ENCODE peak calls at places on chromosomes 12 and 14, in seven cellular contexts. K is esophagus muscularis mucosa, C is heart right ventricle, I is astrocyte of the cerebellum, A is AG10803, F is SJCRH30, O is MM.1S. H is an unnamed sample.

GRCh38 chr12:31508436-31509150 is 82.3 kb downstream of the DENND5B start:
- DNase-seq in C (no peak), K (no peak), F (no peak), I (no peak), A (no peak), O (no peak), H (no peak)

GRCh38 chr14:90774316-90774715 is 41.9 kb downstream of the TTC7B start:
- DNase-seq in K (no peak), F (no peak), I (no peak), A (no peak), C (no peak), O (no peak), H (no peak)

GRCh38 chr12:3527181-3527580 is 36.2 kb downstream of the PRMT8 start:
- DNase-seq in I (no peak), O (no peak), A (peak), C (no peak), K (no peak), F (no peak), H (no peak)

GRCh38 chr14:23364604-23365352 is at the start of gene EFS:
- DNase-seq in K (no peak), F (peak), O (no peak), I (no peak), C (peak), A (peak), H (no peak)

GRCh38 chr12:50505386-50505827 is 622 bp downstream of the DIP2B start:
- DNase-seq in O (peak), I (no peak), F (no peak), C (peak), A (peak), K (no peak), H (no peak)

GRCh38 chr14:99272669-99273024 is 650 bp upstream of the BCL11B start:
- DNase-seq in C (no peak), I (no peak), O (no peak), F (no peak), A (no peak), K (no peak), H (no peak)

GRCh38 chr12:101920906-101921305 is 43.5 kb downstream of the DRAM1 start:
- DNase-seq in I (no peak), A (peak), C (no peak), F (no peak), K (no peak), O (no peak), H (no peak)

GRCh38 chr12:25855716-25856115 is 102.8 kb upstream of the RASSF8 start:
- DNase-seq in I (no peak), A (peak), K (no peak), F (no peak), C (no peak), O (no peak), H (no peak)

GRCh38 chr14:75095690-75096089 is 26.2 kb downstream of the ZC2HC1C start:
- DNase-seq in A (no peak), F (no peak), I (no peak), K (no peak), O (no peak), C (no peak), H (no peak)

GRCh38 chr12:52234226-52234810 is 1.3 kb downstream of the KRT7 start:
- DNase-seq in I (no peak), C (no peak), O (no peak), K (no peak), A (no peak), F (no peak), H (no peak)

GRCh38 chr12:67797769-67798168 is 149.2 kb downstream of the DYRK2 start:
- DNase-seq in I (no peak), O (no peak), F (no peak), C (no peak), A (no peak), K (no peak), H (no peak)

GRCh38 chr14:102474934-102475333 is 34.6 kb downstream of the ANKRD9 start:
- DNase-seq in C (peak), A (peak), K (no peak), F (no peak), O (no peak), I (peak), H (no peak)

GRCh38 chr14:103460415-103460814 is 62.2 kb downstream of the CKB start:
- DNase-seq in O (no peak), I (no peak), K (no peak), C (no peak), A (no peak), F (no peak), H (no peak)

GRCh38 chr12:130982565-130983225 is 29.0 kb downstream of the ADGRD1 start:
- DNase-seq in K (no peak), I (no peak), A (no peak), F (no peak), C (no peak), O (no peak), H (no peak)

GRCh38 chr12:63668028-63668799 is at the start of gene DPY19L2:
- DNase-seq in K (peak), A (peak), O (peak), C (peak), I (peak), F (peak), H (no peak)

GRCh38 chr12:11059784-11060183 is 2.3 kb downstream of the TAS2R46 start:
- DNase-seq in K (no peak), C (no peak), A (no peak), F (no peak), O (no peak), I (no peak), H (no peak)

GRCh38 chr12:80269953-80270552 is 170.7 kb downstream of the OTOGL start:
- DNase-seq in O (peak), I (peak), C (peak), K (no peak), A (peak), F (peak), H (no peak)

GRCh38 chr12:80509781-80510556 is 65.9 kb downstream of the PTPRQ start:
- DNase-seq in I (peak), A (peak), C (no peak), K (no peak), F (peak), O (no peak), H (no peak)

GRCh38 chr12:117067016-117067415 is 32.2 kb downstream of the TESC start:
- DNase-seq in C (no peak), K (no peak), O (no peak), F (no peak), A (no peak), I (no peak), H (no peak)

GRCh38 chr14:83568141-83568540 is 1961.8 kb upstream of the FLRT2 start:
- DNase-seq in O (no peak), C (no peak), K (no peak), I (no peak), F (no peak), A (no peak), H (no peak)

GRCh38 chr12:51717325-51717925 is 126.4 kb downstream of the SCN8A start:
- DNase-seq in A (no peak), F (no peak), K (no peak), C (no peak), I (no peak), O (no peak), H (no peak)

GRCh38 chr12:47377414-47378221 is 297.9 kb upstream of the AMIGO2 start:
- DNase-seq in O (no peak), F (peak), I (peak), K (no peak), A (peak), C (peak), H (peak)

GRCh38 chr12:56040151-56040550 is 1.6 kb upstream of the RPS26 start:
- DNase-seq in F (no peak), I (no peak), A (no peak), O (no peak), K (no peak), C (no peak), H (no peak)

GRCh38 chr14:85471156-85471555 is 58.8 kb upstream of the FLRT2 start:
- DNase-seq in O (no peak), I (peak), A (peak), K (no peak), C (no peak), F (no peak), H (no peak)
- H3K4me3 ChIP-seq in O (no peak), I (no peak), A (no peak), K (no peak), C (no peak), F (no peak), H (no peak)

GRCh38 chr14:100687386-100687785 is 39.3 kb upstream of the DLK1 start:
- DNase-seq in I (no peak), O (no peak), K (no peak), A (no peak), F (no peak), C (no peak), H (no peak)

GRCh38 chr14:100690672-100691071 is 36.0 kb upstream of the DLK1 start:
- DNase-seq in F (no peak), I (no peak), O (no peak), A (no peak), K (no peak), C (no peak), H (no peak)

GRCh38 chr14:100686858-100687257 is 39.8 kb upstream of the DLK1 start:
- DNase-seq in F (no peak), O (no peak), K (no peak), I (no peak), A (no peak), C (no peak), H (no peak)

GRCh38 chr14:100688051-100688450 is 38.6 kb upstream of the DLK1 start:
- DNase-seq in I (no peak), O (no peak), K (no peak), F (no peak), C (no peak), A (no peak), H (no peak)

GRCh38 chr14:100688598-100689499 is 37.8 kb upstream of the DLK1 start:
- DNase-seq in F (no peak), K (no peak), I (peak), O (no peak), A (peak), C (no peak), H (no peak)
- H3K4me3 ChIP-seq in F (no peak), K (no peak), I (no peak), O (no peak), A (no peak), C (no peak), H (no peak)

GRCh38 chr12:100166232-100166631 is 23.6 kb upstream of the BLTP3B start:
- DNase-seq in O (no peak), C (no peak), K (no peak), A (no peak), F (peak), I (no peak), H (no peak)

GRCh38 chr12:100164153-100164704 is 21.6 kb upstream of the BLTP3B start:
- DNase-seq in C (no peak), I (no peak), A (no peak), F (no peak), O (no peak), K (no peak), H (no peak)

GRCh38 chr12:100165356-100165755 is 22.7 kb upstream of the BLTP3B start:
- DNase-seq in O (no peak), A (no peak), C (no peak), K (no peak), I (no peak), F (no peak), H (no peak)

GRCh38 chr12:100159391-100160104 is 16.9 kb upstream of the BLTP3B start:
- DNase-seq in F (no peak), I (no peak), K (no peak), C (no peak), A (no peak), O (no peak), H (no peak)

GRCh38 chr12:100163416-100164152 is 20.9 kb upstream of the BLTP3B start:
- DNase-seq in F (peak), O (peak), C (peak), K (no peak), A (peak), I (no peak), H (peak)
- H3K4me3 ChIP-seq in F (peak), O (no peak), C (peak), K (peak), A (peak), I (peak), H (no peak)

DNA sequence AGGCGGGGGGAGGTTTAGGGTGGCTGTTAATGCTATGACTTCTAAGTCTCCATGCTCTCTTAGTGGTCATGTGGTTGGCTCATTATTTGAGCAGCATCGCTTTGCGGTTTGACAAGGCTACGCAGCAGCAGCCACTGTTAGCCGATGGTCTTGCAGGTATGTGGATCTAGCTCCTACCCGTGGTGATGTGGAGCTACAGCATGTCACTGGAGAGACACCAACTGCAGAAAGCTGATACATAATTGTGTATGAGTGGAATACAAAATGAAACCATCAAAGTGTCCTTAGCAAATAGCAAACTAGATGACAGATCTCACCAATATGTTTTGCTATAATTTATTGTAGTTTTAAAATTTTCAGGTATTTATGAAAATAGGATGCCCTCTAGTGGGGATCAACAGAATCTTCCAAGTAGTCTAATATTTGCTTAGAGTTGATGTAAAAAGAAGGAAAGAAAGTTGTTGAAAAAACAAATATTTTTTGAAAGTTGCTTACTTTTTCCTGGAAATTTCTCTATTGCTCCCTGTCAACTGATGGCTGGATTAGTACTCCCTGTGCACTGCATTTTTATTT is 94.9 kb downstream of the NAV3 start:
- DNase-seq in C (peak), K (no peak), I (peak), F (peak), O (peak), A (peak), H (no peak)
- H3K4me3 ChIP-seq in C (no peak), K (no peak), I (no peak), F (no peak), O (no peak), A (no peak), H (peak)

DNA sequence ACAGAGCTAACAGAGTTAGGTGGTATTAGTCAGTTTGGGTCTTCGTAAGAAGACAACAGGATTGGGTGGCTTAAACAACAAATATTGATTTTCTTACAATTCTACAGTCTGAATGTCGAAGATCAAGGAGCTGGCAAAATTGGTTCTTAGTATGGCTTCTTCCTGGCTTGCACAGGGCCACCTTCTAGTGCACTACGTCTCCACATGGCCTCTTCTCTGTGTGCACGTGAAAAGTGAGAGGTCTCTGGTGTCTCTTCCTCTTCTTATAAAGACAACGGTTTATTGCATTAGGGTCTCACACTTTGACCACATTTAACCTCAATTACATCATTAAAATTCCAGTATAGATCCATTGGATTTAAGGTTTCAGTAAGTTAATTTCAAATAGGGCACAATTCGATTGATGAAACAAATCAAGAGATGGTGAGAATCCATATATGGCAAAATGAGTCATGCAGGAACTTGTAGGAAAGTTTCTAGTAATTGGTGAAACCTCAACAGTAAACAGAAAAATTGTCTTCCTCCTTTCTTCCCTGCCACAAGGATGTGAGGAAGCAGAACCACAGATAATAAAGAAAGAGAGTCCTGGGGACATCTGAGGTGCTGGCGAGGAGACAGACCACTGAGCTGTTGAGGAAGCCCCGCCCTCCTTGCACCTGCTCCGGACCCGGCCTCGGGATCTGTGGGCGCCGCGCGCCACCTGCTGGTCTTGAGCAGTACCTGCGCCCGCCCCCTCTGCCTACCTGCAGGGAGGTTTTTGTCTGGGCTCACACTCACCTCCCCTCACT is 846.7 kb downstream of the TMEM121 start:
- DNase-seq in C (no peak), I (no peak), F (peak), K (no peak), A (no peak), O (peak), H (no peak)
- H3K4me3 ChIP-seq in C (no peak), I (no peak), F (no peak), K (no peak), A (no peak), O (peak), H (no peak)

DNA sequence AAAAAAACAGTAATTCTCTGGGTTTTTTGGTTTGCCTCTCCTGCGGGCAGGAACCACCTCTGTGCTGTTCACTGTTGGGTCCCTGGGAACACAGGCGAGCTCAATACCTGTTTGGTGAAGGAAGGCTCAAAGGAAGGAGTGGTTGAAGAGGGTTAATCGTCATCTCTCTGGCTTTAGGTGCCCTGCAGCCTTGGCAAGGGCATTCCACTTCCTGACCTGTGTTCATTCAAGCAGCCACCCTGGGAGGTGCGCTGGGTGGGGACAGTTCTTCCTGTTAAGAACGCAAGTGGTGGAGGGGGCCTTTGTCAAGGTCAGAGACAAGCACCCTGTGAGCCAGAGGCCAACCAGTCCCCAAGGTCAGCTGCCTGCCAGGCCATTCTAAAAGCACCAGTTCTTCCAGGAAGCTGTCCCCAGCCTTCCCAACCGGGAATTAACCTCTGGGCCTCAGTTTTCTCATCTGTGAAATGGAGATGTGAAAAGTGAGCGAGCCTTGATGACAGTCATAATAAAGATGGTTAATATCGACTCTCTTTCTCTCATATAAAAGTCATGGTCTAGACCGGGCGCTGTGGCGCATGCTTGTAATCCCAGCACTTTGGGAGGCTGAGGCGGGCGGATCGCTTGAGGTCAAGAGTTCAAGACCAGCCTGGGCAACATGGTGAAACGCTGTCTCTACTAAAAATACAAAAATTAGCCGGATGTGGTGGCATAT is 6.3 kb downstream of the RHOF start:
- DNase-seq in I (no peak), F (no peak), K (no peak), A (no peak), O (no peak), C (no peak), H (no peak)
- H3K4me3 ChIP-seq in I (no peak), F (no peak), K (no peak), A (no peak), O (no peak), C (no peak), H (no peak)

GRCh38 chr14:76235628-76236027 is 83.9 kb downstream of the GPATCH2L start:
- DNase-seq in F (no peak), O (no peak), C (no peak), A (no peak), K (no peak), I (no peak), H (no peak)
- H3K4me3 ChIP-seq in F (no peak), O (no peak), C (no peak), A (no peak), K (no peak), I (no peak), H (no peak)

GRCh38 chr12:54032627-54033100 is at the start of gene HOXC5:
- DNase-seq in A (peak), O (peak), F (peak), C (peak), K (no peak), I (peak), H (no peak)
- H3K4me3 ChIP-seq in A (peak), O (no peak), F (peak), C (peak), K (peak), I (no peak), H (peak)

GRCh38 chr12:54412786-54413185 is 6.3 kb downstream of the ITGA5 start:
- DNase-seq in O (no peak), K (no peak), F (no peak), A (no peak), C (no peak), I (no peak), H (no peak)

GRCh38 chr12:54409267-54409666 is 9.8 kb downstream of the ITGA5 start:
- DNase-seq in K (no peak), A (no peak), C (no peak), O (no peak), I (no peak), F (no peak), H (no peak)

GRCh38 chr12:54412348-54412747 is 6.7 kb downstream of the ITGA5 start:
- DNase-seq in I (no peak), F (no peak), O (no peak), C (no peak), K (no peak), A (no peak), H (no peak)

GRCh38 chr12:54413284-54414190 is 5.5 kb downstream of the ITGA5 start:
- DNase-seq in A (peak), C (peak), O (peak), F (no peak), I (no peak), K (no peak), H (no peak)

DNA sequence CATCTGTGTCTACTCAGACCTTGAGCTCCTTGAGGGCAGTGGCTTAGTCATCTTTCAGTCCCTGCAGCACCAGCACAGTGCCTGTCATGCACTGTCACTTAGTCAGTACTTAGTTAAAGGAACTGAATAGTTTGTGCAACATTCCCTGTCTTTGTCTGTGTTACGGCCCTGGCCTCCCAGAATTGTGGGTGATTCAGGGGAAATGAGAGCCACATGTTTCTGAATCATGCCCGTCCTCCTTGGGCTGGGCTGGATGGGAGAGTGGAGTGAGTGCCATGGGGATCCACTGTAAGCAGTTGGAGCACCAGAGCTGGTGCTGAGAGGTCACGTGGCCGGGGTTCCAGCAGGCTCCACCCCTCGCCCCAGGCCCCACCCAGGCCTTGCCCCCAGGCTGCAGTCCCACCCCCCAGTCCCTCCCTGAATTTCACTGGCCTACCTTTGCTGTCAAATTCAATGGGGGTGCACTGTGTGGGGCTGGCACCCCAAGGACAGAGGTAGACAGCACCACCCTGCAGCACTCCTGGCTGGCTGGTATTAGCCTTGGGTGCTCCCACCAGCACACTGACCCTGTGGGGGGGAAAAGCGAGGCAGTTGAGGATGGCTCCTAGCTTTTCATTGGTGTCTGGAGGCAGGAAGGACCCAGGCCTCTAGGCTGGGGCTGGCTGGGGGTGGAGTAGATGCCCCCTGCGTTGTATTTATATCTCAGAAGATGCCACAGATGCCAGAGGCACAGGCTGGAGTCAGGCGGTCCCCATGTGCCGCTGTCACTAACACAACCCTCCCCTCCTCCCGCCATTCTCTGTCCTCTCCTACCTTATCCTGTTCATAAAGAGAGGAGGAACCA is 7.4 kb downstream of the ITGA5 start:
- DNase-seq in K (peak), F (no peak), O (no peak), C (no peak), I (no peak), A (peak), H (no peak)
- H3K4me3 ChIP-seq in K (peak), F (no peak), O (no peak), C (no peak), I (no peak), A (no peak), H (peak)